ENCODE peak calls at places on chromosome 10, in four cellular contexts. I is mammary epithelial cell, W is H9, B is PC-3. G is an unnamed sample.
A peak's percentile ranks its signal among the peaks of the same experiment; 100 is the strongest.

GRCh38 chr10:58511765-58512469 is 755 bp upstream of the BICC1 start:
- DNase-seq in I (no peak), B (no peak), W (peak; percentile 34), G (no peak)

GRCh38 chr10:66215005-66215404 is 710.8 kb upstream of the LRRTM3 start:
- DNase-seq in I (no peak), W (no peak), B (peak; percentile 63), G (no peak)

GRCh38 chr10:29841724-29842649 is 207.2 kb upstream of the SVIL start:
- DNase-seq in W (peak; percentile 50), I (no peak), B (peak; percentile 37), G (no peak)

GRCh38 chr10:3045471-3046209 is 21.7 kb upstream of the PFKP start:
- DNase-seq in W (peak; percentile 79), I (peak; percentile 62), B (peak; percentile 52), G (no peak)

GRCh38 chr10:3330687-3331086 is 158.1 kb upstream of the PITRM1 start:
- DNase-seq in I (peak; percentile 85), W (no peak), B (peak; percentile 38), G (no peak)

GRCh38 chr10:58653139-58653538 is 140.5 kb downstream of the BICC1 start:
- DNase-seq in I (no peak), W (no peak), B (peak; percentile 25), G (no peak)

GRCh38 chr10:102617041-102617440 is 27.2 kb upstream of the TRIM8 start:
- DNase-seq in B (no peak), W (no peak), I (no peak), G (no peak)

GRCh38 chr10:33008499-33009243 is 50.6 kb upstream of the ITGB1 start:
- DNase-seq in B (peak; percentile 100), I (peak; percentile 83), W (peak; percentile 43), G (no peak)

GRCh38 chr10:110141747-110142625 is 65.4 kb upstream of the MXI1 start:
- DNase-seq in W (no peak), B (no peak), I (no peak), G (no peak)

GRCh38 chr10:100562008-100562672 is 26.4 kb downstream of the HIF1AN start:
- DNase-seq in W (peak; percentile 67), I (peak; percentile 52), B (peak; percentile 21), G (peak; percentile 64)

GRCh38 chr10:112039823-112040222 is 143.7 kb downstream of the GPAM start:
- DNase-seq in B (no peak), I (no peak), W (no peak), G (no peak)

GRCh38 chr10:32489935-32490334 is 44.0 kb downstream of the CCDC7 start:
- DNase-seq in I (no peak), B (no peak), W (no peak), G (no peak)

GRCh38 chr10:124039432-124040086 is 53.8 kb downstream of the CHST15 start:
- DNase-seq in W (no peak), B (no peak), I (no peak), G (no peak)

GRCh38 chr10:71582019-71582418 is 137.6 kb downstream of the C10orf105 start:
- DNase-seq in I (no peak), W (peak; percentile 50), B (peak; percentile 27), G (no peak)

GRCh38 chr10:13092446-13093102 is 7.4 kb upstream of the OPTN start:
- DNase-seq in B (no peak), W (no peak), I (no peak), G (no peak)

GRCh38 chr10:129446182-129446581 is 20.9 kb upstream of the MGMT start:
- DNase-seq in B (no peak), W (peak; percentile 70), I (peak; percentile 16), G (peak; percentile 16)

GRCh38 chr10:30894221-30894620 is 137.4 kb downstream of the ZNF438 start:
- DNase-seq in W (no peak), B (no peak), I (no peak), G (no peak)

GRCh38 chr10:30359373-30360206 is 10.5 kb upstream of the MTPAP start:
- DNase-seq in B (peak; percentile 56), I (peak; percentile 68), W (peak; percentile 91), G (peak; percentile 61)

GRCh38 chr10:76051007-76051936 is 619.8 kb downstream of the LRMDA start:
- DNase-seq in I (no peak), W (no peak), B (no peak), G (no peak)

GRCh38 chr10:87942884-87943527 is 79.6 kb downstream of the PTEN start:
- DNase-seq in B (no peak), I (no peak), W (no peak), G (no peak)

GRCh38 chr10:17409170-17409733 is 45.1 kb downstream of the ST8SIA6 start:
- DNase-seq in I (no peak), B (peak; percentile 36), W (no peak), G (no peak)

GRCh38 chr10:124116771-124117510 is 23.5 kb upstream of the CHST15 start:
- DNase-seq in B (no peak), W (no peak), I (no peak), G (no peak)

GRCh38 chr10:1120761-1121160 is 64.6 kb downstream of the WDR37 start:
- DNase-seq in I (no peak), B (no peak), W (no peak), G (no peak)

GRCh38 chr10:129658673-129659072 is 191.6 kb downstream of the MGMT start:
- DNase-seq in W (peak; percentile 61), B (peak; percentile 30), I (no peak), G (no peak)

GRCh38 chr10:68578945-68579344 is 18.8 kb downstream of the TET1 start:
- DNase-seq in W (no peak), B (no peak), I (no peak), G (no peak)

GRCh38 chr10:35328404-35329037 is 7.8 kb upstream of the CCNY start:
- DNase-seq in W (no peak), B (peak; percentile 61), I (peak; percentile 80), G (no peak)

GRCh38 chr10:52776471-52776903 is 3.9 kb upstream of the MBL2 start:
- DNase-seq in W (no peak), I (no peak), B (no peak), G (no peak)

GRCh38 chr10:35409094-35409582 is 72.8 kb downstream of the CCNY start:
- DNase-seq in W (no peak), B (peak; percentile 59), I (peak; percentile 84), G (no peak)

DNA sequence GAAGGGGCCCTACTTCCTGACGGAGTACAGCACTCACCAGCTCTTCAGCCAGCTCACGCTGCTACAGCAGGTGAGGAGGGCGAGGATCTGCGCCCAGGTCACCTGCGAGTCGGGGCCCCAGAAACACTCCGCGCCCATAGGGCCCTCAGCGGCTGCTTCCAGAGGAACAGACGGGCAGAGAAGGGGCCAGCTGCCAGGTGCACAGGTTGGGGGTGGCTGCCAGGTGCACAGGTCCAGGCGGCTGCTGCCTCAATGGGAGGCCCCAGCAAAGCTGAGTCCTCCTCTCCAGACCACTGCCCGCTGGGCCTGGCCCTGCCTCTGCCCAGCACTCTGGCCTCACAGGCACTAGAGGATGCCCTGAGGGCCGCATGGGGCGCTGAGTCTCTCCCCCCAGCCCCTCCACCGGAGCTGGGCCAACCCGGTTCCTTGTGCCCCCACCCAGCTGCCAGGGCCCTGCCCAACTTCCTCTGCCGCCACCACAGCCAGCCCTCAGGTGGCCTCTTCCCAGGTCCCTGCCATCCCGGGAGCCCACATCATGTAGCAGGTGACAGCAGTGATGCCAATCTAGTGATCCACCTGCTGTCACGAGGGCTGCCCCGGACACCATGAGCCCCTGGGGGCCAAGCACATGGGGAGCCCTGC is 17.0 kb upstream of the UTF1 start:
- DNase-seq in I (no peak), W (no peak), B (no peak), G (no peak)
- H3K9me3 ChIP-seq in I (peaks cover 11% of the 10 kb centered on the region), W (no peaks in the 10 kb centered on the region), B (no peaks in the 10 kb centered on the region), G (no peaks in the 10 kb centered on the region)

GRCh38 chr10:47081264-47081663 is 170.0 kb downstream of the PTPN20 start:
- DNase-seq in W (no peak), B (no peak), I (no peak), G (no peak)
- H3K9ac ChIP-seq in W (no peak overlapping the region), B (no peak overlapping the region), I (no peak overlapping the region), G (no peak overlapping the region)

DNA sequence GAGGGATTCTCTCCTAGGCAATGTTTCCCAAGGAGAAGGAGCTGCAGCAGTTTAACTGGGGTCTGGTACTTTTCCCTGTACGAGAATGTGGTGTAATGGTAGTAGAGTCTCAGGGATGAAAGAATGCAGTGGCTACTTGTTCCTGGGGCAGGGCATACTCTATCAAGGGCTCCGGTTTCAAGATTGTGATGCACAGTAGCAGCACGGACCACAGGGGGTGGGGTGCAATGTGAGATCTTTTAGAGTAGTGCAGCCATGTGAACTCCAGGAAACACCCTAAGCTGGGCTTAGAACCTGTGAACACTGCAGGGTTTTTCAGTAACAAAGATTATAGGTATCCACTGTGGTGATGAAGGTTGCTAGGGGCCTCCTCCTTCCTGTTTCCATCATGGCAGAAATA is 903.9 kb downstream of the NRG3 start:
- DNase-seq in W (no peak), B (no peak), I (no peak), G (no peak)
- H3K9me3 ChIP-seq in W (no peaks in the 10 kb centered on the region), B (no peaks in the 10 kb centered on the region), I (no peaks in the 10 kb centered on the region), G (no peaks in the 10 kb centered on the region)

GRCh38 chr10:44636625-44637024 is 251.7 kb upstream of the CXCL12 start:
- DNase-seq in I (no peak), W (no peak), B (peak; percentile 69), G (no peak)
- H3K9ac ChIP-seq in I (no peak overlapping the region), W (no peak overlapping the region), B (no peak overlapping the region), G (no peak overlapping the region)

GRCh38 chr10:43598447-43598846 is 7.8 kb upstream of the ZNF485 start:
- DNase-seq in B (no peak), W (no peak), I (no peak), G (no peak)

GRCh38 chr10:43599333-43599732 is 6.9 kb upstream of the ZNF485 start:
- DNase-seq in I (no peak), W (no peak), B (no peak), G (no peak)

GRCh38 chr10:43594944-43595589 is 11.2 kb upstream of the ZNF485 start:
- DNase-seq in I (no peak), B (peak; percentile 19), W (no peak), G (no peak)

GRCh38 chr10:43595739-43596298 is 10.4 kb upstream of the ZNF485 start:
- DNase-seq in W (no peak), I (no peak), B (no peak), G (no peak)

DNA sequence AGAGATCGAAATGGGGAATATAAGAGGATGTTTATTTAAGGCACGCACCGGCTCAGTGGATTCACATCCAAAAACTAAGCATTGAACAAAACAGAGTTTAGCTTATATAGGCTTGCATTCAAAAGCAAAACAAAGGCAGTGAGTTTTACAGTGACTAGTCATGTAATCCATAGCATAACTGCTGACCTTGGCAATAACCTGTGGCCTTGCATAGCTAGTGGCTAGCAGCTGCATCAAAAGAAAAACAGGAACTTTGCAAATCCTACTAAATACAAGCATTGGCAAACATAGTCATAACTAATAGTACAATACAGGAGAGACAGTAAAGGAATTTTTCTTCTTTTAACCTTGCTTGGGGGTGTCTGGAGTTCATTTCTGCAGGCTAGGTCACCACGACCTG is 9.7 kb upstream of the ZNF485 start:
- DNase-seq in W (no peak), B (no peak), I (no peak), G (no peak)
- H3K9me3 ChIP-seq in W (peaks cover 9% of the 10 kb centered on the region), B (peaks cover 13% of the 10 kb centered on the region), I (peaks cover 4% of the 10 kb centered on the region), G (peaks cover 25% of the 10 kb centered on the region)

GRCh38 chr10:22605168-22605567 is 109.2 kb downstream of the PIP4K2A start:
- DNase-seq in W (no peak), B (no peak), I (peak; percentile 53), G (no peak)
- H3K9ac ChIP-seq in W (no peak overlapping the region), B (no peak overlapping the region), I (no peak overlapping the region), G (no peak overlapping the region)

G was measured in NT2/D1.